ENCODE peak calls at places on chromosomes 11 and 22, in ten cellular contexts. G is endothelial cell of umbilical vein, H is testis, L is gastrocnemius medialis, M is tibial nerve, X is breast epithelium, V is IMR-90, R is lower leg skin, S is HCT116, U is GM12878. Q is an unnamed sample.

GRCh38 chr22:47328550-47329243 is 566.2 kb downstream of the TBC1D22A start:
- DNase-seq in H (no peak), X (no peak), V (peak; percentile 96), U (no peak), S (peak; percentile 95), G (peak; percentile 87), L (no peak), R (peak; percentile 56), M (peak; percentile 23), Q (peak; percentile 65)

GRCh38 chr11:1744879-1745700 is 5.3 kb downstream of the IFITM10 start:
- DNase-seq in V (no peak), U (no peak), S (no peak), M (no peak), X (no peak), L (no peak), H (no peak), G (no peak), R (peak; percentile 85), Q (no peak)

GRCh38 chr11:76764941-76765340 is 18.2 kb upstream of the TSKU start:
- DNase-seq in X (no peak), S (no peak), V (no peak), R (no peak), H (no peak), U (no peak), L (no peak), M (no peak), G (no peak), Q (no peak)

GRCh38 chr22:40251106-40251505 is 73.4 kb downstream of the TNRC6B start:
- DNase-seq in H (no peak), M (no peak), L (no peak), V (no peak), U (no peak), X (no peak), S (no peak), G (no peak), R (no peak), Q (no peak)

GRCh38 chr11:96341237-96342130 is 1.5 kb downstream of the MAML2 start:
- DNase-seq in R (peak; percentile 89), V (peak; percentile 56), G (peak; percentile 49), S (no peak), X (peak; percentile 73), L (no peak), H (no peak), U (no peak), M (no peak), Q (no peak)

GRCh38 chr11:86183694-86184093 is 60.9 kb upstream of the EED start:
- DNase-seq in U (no peak), H (no peak), M (no peak), V (peak; percentile 76), S (no peak), X (no peak), R (no peak), L (no peak), G (no peak), Q (no peak)

GRCh38 chr22:22110548-22111266 is 128.1 kb upstream of the TOP3B start:
- DNase-seq in H (peak; percentile 70), R (no peak), L (no peak), U (peak; percentile 93), S (peak; percentile 46), G (peak; percentile 23), X (no peak), V (peak; percentile 78), M (no peak), Q (peak; percentile 61)

GRCh38 chr22:22348127-22348814 is 103.7 kb downstream of the VPREB1 start:
- DNase-seq in H (peak; percentile 57), U (no peak), M (no peak), V (no peak), S (peak; percentile 26), L (no peak), R (no peak), G (no peak), X (no peak), Q (no peak)

GRCh38 chr11:116506446-116506845 is 266.3 kb downstream of the BUD13 start:
- DNase-seq in S (no peak), M (no peak), V (no peak), L (no peak), R (peak; percentile 26), H (no peak), X (no peak), G (no peak), U (no peak), Q (no peak)

GRCh38 chr11:116507849-116508695 is 264.7 kb downstream of the BUD13 start:
- DNase-seq in V (no peak), S (no peak), U (no peak), M (no peak), G (no peak), H (no peak), L (no peak), X (no peak), R (peak; percentile 64), Q (no peak)

GRCh38 chr11:116505466-116506247 is 267.1 kb downstream of the BUD13 start:
- DNase-seq in X (no peak), S (no peak), L (no peak), V (no peak), G (no peak), R (peak; percentile 13), M (no peak), U (no peak), H (no peak), Q (no peak)

GRCh38 chr11:116504541-116505149 is 268.1 kb downstream of the BUD13 start:
- DNase-seq in R (no peak), U (no peak), M (no peak), X (no peak), G (no peak), H (no peak), S (no peak), V (no peak), L (no peak), Q (no peak)

GRCh38 chr11:116507016-116507415 is 265.8 kb downstream of the BUD13 start:
- DNase-seq in H (no peak), G (no peak), R (peak; percentile 42), X (no peak), S (no peak), L (no peak), M (no peak), U (no peak), V (no peak), Q (no peak)
- TF ChIP-seq POLR2A in H (no peak), G (no peak), R (no peak), X (no peak), S (no peak), L (no peak), M (no peak), U (no peak), V (no peak), Q (no peak)

DNA sequence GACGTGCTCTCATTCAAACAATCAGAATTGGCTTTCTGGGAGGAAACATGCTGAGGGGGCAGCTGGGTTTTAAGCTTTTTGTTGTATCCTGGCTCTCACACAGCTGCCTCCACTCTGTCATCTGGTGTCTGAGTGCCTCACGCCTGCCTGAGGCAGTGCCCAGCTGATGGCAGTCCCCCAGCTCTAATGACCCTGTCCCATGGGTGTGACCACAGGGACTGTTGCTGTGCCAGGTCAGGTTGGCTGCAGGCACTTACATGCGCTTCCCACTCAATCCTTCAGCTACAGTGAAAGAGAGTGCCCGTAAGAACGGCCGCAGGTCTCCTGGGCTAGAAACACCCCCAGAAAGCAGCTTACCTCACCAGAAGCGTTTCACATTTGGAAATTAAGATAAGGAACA is 53.6 kb downstream of the ARFGAP3 start:
- DNase-seq in U (no peak), G (no peak), H (peak; percentile 12), R (peak; percentile 82), S (no peak), V (no peak), X (peak; percentile 48), L (peak; percentile 80), M (no peak), Q (no peak)
- TF ChIP-seq POLR2A in U (no peak), G (no peak), H (no peak), R (no peak), S (no peak), V (no peak), X (no peak), L (peak; percentile 26), M (no peak), Q (no peak)

GRCh38 chr22:23911318-23911980 is 17.3 kb downstream of the MIF start:
- DNase-seq in L (no peak), M (no peak), U (no peak), S (no peak), G (no peak), V (no peak), R (peak; percentile 59), X (no peak), H (no peak), Q (no peak)

GRCh38 chr22:23913306-23913660 is 19.1 kb downstream of the MIF start:
- DNase-seq in R (no peak), L (no peak), M (no peak), X (no peak), V (no peak), U (no peak), S (no peak), H (no peak), G (no peak), Q (no peak)

GRCh38 chr22:23913661-23914353 is 19.6 kb downstream of the MIF start:
- DNase-seq in M (peak; percentile 99), G (peak; percentile 99), V (peak; percentile 98), X (peak; percentile 99), U (peak; percentile 94), L (peak; percentile 98), H (peak; percentile 100), S (peak; percentile 98), R (peak; percentile 100), Q (peak; percentile 86)

GRCh38 chr22:23910496-23911190 is 16.5 kb downstream of the MIF start:
- DNase-seq in U (no peak), G (no peak), X (no peak), V (no peak), H (no peak), R (peak; percentile 39), M (no peak), L (no peak), S (no peak), Q (no peak)

GRCh38 chr22:23912293-23912903 is 18.2 kb downstream of the MIF start:
- DNase-seq in M (no peak), G (no peak), L (no peak), U (no peak), V (no peak), H (no peak), R (peak; percentile 23), X (no peak), S (no peak), Q (no peak)
- TF ChIP-seq POLR2A in M (no peak), G (no peak), L (no peak), U (no peak), V (no peak), H (no peak), R (no peak), X (no peak), S (no peak), Q (no peak)

GRCh38 chr11:47414685-47415070 is 6.3 kb downstream of the SLC39A13 start:
- DNase-seq in H (no peak), G (no peak), U (no peak), L (no peak), V (no peak), R (no peak), M (no peak), X (no peak), S (no peak), Q (no peak)

GRCh38 chr11:47415949-47416472 is 7.6 kb downstream of the SLC39A13 start:
- DNase-seq in X (peak; percentile 83), R (peak; percentile 94), S (peak; percentile 49), L (peak; percentile 74), G (peak; percentile 88), U (no peak), M (peak; percentile 62), V (peak; percentile 96), H (peak; percentile 71), Q (peak; percentile 96)

GRCh38 chr11:47417712-47418111 is 8.5 kb downstream of the PSMC3 start:
- DNase-seq in R (no peak), L (no peak), X (no peak), V (no peak), G (no peak), U (no peak), M (no peak), S (no peak), H (no peak), Q (no peak)

GRCh38 chr11:47415091-47415854 is 6.9 kb downstream of the SLC39A13 start:
- DNase-seq in M (no peak), U (no peak), R (no peak), V (no peak), G (no peak), H (no peak), X (no peak), L (no peak), S (no peak), Q (no peak)

DNA sequence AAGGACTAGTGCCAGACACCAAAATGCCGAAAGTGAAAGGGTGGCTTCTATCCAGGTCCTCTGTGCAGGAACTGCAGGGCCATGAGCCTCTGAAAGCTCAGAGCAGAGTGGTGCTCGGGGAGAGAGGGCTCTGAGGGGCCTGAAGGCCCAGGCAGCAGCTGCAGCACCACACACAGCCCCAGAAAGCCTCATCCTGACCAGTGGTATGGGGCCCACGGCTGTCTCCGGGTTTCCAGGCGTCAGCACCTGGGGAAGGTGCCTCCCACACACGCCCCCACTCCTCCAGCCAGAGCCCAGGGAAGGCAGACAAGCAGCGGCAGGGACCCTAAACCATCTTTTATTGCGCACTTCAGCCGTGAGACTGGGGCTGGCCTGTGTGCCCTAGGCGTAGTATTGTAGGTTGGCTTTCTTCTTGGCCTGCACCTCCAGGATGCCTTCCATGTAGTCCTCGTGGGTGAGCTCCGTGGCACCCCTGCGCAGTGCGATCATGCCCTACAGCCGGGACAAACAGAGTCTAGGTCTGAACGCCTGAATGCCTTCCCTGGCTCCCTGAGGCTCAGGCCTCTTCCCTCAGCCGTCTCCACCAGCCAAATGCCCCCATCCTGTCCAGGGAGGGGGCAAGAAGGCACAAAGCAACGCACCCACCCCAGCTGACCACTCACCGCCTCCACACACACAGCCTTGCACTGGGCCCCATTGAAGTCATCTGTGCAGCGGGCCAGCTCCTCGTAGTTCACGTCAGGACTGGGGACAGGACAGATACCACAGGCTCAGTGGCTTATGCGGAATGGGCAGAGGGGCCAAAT is 7.6 kb downstream of the PSMC3 start:
- DNase-seq in R (no peak), X (no peak), L (no peak), U (no peak), V (no peak), H (no peak), S (no peak), M (no peak), G (no peak), Q (no peak)
- TF ChIP-seq POLR2A in R (no peak), X (no peak), L (no peak), U (no peak), V (peak; percentile 8), H (no peak), S (no peak), M (no peak), G (peak; percentile 12), Q (no peak)